ENCODE peak calls at places on chromosome 16, in six cellular contexts. A, S, M, N, Q and X are unnamed samples.

GRCh38 chr16:9176547-9177418 is 85.3 kb downstream of the HAPSTR1 start:
- DNase-seq in A (no peak), S (no peak), M (no peak), N (peak), Q (no peak), X (no peak)

GRCh38 chr16:4684030-4684715 is 9.2 kb upstream of the NUDT16L1 start:
- DNase-seq in A (no peak), S (no peak), M (no peak), N (no peak), Q (no peak), X (no peak)

GRCh38 chr16:56191807-56192643 is 736 bp downstream of the GNAO1 start:
- DNase-seq in A (peak), S (no peak), M (no peak), N (no peak), Q (peak), X (no peak)

GRCh38 chr16:11621539-11621919 is 34.8 kb upstream of the LITAF start:
- DNase-seq in A (no peak), S (no peak), M (no peak), N (no peak), Q (no peak), X (no peak)

GRCh38 chr16:65069766-65070165 is 52.1 kb downstream of the CDH11 start:
- DNase-seq in A (no peak), S (no peak), M (no peak), N (no peak), Q (no peak), X (no peak)

GRCh38 chr16:85195884-85196816 is 83.9 kb upstream of the CIBAR2 start:
- DNase-seq in A (no peak), S (no peak), M (no peak), N (no peak), Q (peak), X (no peak)

GRCh38 chr16:54627616-54628015 is 303.0 kb upstream of the IRX5 start:
- DNase-seq in A (no peak), S (no peak), M (no peak), N (no peak), Q (no peak), X (no peak)

GRCh38 chr16:64351116-64351515 is 770.7 kb downstream of the CDH11 start:
- DNase-seq in A (no peak), S (no peak), M (no peak), N (no peak), Q (no peak), X (no peak)

GRCh38 chr16:56822966-56823739 is 41.9 kb upstream of the SLC12A3 start:
- DNase-seq in A (no peak), S (no peak), M (no peak), N (no peak), Q (no peak), X (no peak)

GRCh38 chr16:27676807-27677206 is 126.9 kb downstream of the KATNIP start:
- DNase-seq in A (no peak), S (no peak), M (no peak), N (no peak), Q (peak), X (no peak)

GRCh38 chr16:89669755-89670154 is 12.1 kb downstream of the SPATA33 start:
- DNase-seq in A (no peak), S (no peak), M (no peak), N (no peak), Q (no peak), X (no peak)

GRCh38 chr16:56576585-56577299 is 11.9 kb downstream of the MT4 start:
- DNase-seq in A (peak), S (peak), M (peak), N (no peak), Q (peak), X (peak)

GRCh38 chr16:69820926-69821541 is 58.9 kb downstream of the WWP2 start:
- DNase-seq in A (no peak), S (no peak), M (no peak), N (no peak), Q (peak), X (no peak)

GRCh38 chr16:10597184-10597583 is 16.8 kb upstream of the EMP2 start:
- DNase-seq in A (no peak), S (no peak), M (no peak), N (no peak), Q (no peak), X (no peak)

GRCh38 chr16:24844101-24845030 is 1.4 kb upstream of the SLC5A11 start:
- DNase-seq in A (no peak), S (no peak), M (no peak), N (peak), Q (no peak), X (peak)

GRCh38 chr16:85448557-85449194 is 164.4 kb upstream of the GSE1 start:
- DNase-seq in A (no peak), S (peak), M (peak), N (no peak), Q (no peak), X (no peak)

GRCh38 chr16:2816751-2817495 is at the start of gene PRSS21:
- DNase-seq in A (peak), S (no peak), M (no peak), N (no peak), Q (no peak), X (no peak)

GRCh38 chr16:51143166-51143565 is 7.9 kb downstream of the SALL1 start:
- DNase-seq in A (no peak), S (no peak), M (no peak), N (no peak), Q (no peak), X (no peak)

GRCh38 chr16:15988268-15989013 is 39.0 kb downstream of the ABCC1 start:
- DNase-seq in A (no peak), S (no peak), M (no peak), N (no peak), Q (peak), X (no peak)

GRCh38 chr16:49939495-49939894 is 83.6 kb upstream of the ZNF423 start:
- DNase-seq in A (no peak), S (no peak), M (no peak), N (no peak), Q (no peak), X (no peak)

GRCh38 chr16:1170076-1170418 is 17.1 kb downstream of the CACNA1H start:
- DNase-seq in A (no peak), S (no peak), M (no peak), N (no peak), Q (no peak), X (no peak)

GRCh38 chr16:47204736-47205499 is 61.2 kb upstream of the NETO2 start:
- DNase-seq in A (no peak), S (no peak), M (no peak), N (no peak), Q (no peak), X (no peak)

GRCh38 chr16:47978491-47979490 is 177.0 kb downstream of the ABCC12 start:
- DNase-seq in A (no peak), S (no peak), M (no peak), N (no peak), Q (no peak), X (no peak)

GRCh38 chr16:262121-262745 is 13.5 kb downstream of the RGS11 start:
- DNase-seq in A (no peak), S (no peak), M (no peak), N (no peak), Q (no peak), X (no peak)

GRCh38 chr16:75340715-75341500 is 89.5 kb upstream of the BCAR1 start:
- DNase-seq in A (no peak), S (no peak), M (no peak), N (no peak), Q (peak), X (peak)

GRCh38 chr16:89764711-89765201 is 43.4 kb downstream of the ZNF276 start:
- DNase-seq in A (no peak), S (peak), M (peak), N (no peak), Q (no peak), X (no peak)

GRCh38 chr16:4944333-4945281 is 7.7 kb upstream of the PPL start:
- DNase-seq in A (peak), S (no peak), M (no peak), N (peak), Q (peak), X (peak)

GRCh38 chr16:84821179-84821578 is 1.4 kb downstream of the CRISPLD2 start:
- DNase-seq in A (no peak), S (no peak), M (no peak), N (no peak), Q (no peak), X (no peak)

GRCh38 chr16:24206926-24207325 is 49.2 kb upstream of the CACNG3 start:
- DNase-seq in A (no peak), S (no peak), M (no peak), N (no peak), Q (no peak), X (no peak)

GRCh38 chr16:3182608-3183444 is 5.2 kb upstream of the OR1F1 start:
- DNase-seq in A (peak), S (no peak), M (no peak), N (no peak), Q (peak), X (peak)

GRCh38 chr16:10335681-10336080 is 50.2 kb upstream of the ATF7IP2 start:
- DNase-seq in A (no peak), S (no peak), M (no peak), N (no peak), Q (no peak), X (no peak)

GRCh38 chr16:84105948-84106740 is 10.6 kb downstream of the MBTPS1 start:
- DNase-seq in A (no peak), S (no peak), M (no peak), N (no peak), Q (peak), X (no peak)

GRCh38 chr16:87720411-87720810 is 45.4 kb downstream of the KLHDC4 start:
- DNase-seq in A (no peak), S (no peak), M (no peak), N (no peak), Q (no peak), X (no peak)

GRCh38 chr16:87724490-87725291 is 41.1 kb downstream of the KLHDC4 start:
- DNase-seq in A (no peak), S (peak), M (no peak), N (no peak), Q (no peak), X (no peak)

GRCh38 chr16:87722590-87723223 is 43.1 kb downstream of the KLHDC4 start:
- DNase-seq in A (no peak), S (no peak), M (no peak), N (no peak), Q (no peak), X (no peak)

GRCh38 chr16:87723224-87723619 is 42.6 kb downstream of the KLHDC4 start:
- DNase-seq in A (no peak), S (no peak), M (no peak), N (peak), Q (peak), X (no peak)

GRCh38 chr16:87721622-87722565 is 43.9 kb downstream of the KLHDC4 start:
- DNase-seq in A (no peak), S (no peak), M (no peak), N (no peak), Q (no peak), X (no peak)
- TF ChIP-seq CTCF in A (no peak), S (no peak), M (no peak), N (no peak), Q (no peak), X (no peak)

GRCh38 chr16:30585400-30586191 is at the start of gene ZNF785:
- DNase-seq in A (peak), S (peak), M (peak), N (peak), Q (peak), X (peak)
- TF ChIP-seq CTCF in A (peak), S (no peak), M (no peak), N (peak), Q (no peak), X (peak)

DNA sequence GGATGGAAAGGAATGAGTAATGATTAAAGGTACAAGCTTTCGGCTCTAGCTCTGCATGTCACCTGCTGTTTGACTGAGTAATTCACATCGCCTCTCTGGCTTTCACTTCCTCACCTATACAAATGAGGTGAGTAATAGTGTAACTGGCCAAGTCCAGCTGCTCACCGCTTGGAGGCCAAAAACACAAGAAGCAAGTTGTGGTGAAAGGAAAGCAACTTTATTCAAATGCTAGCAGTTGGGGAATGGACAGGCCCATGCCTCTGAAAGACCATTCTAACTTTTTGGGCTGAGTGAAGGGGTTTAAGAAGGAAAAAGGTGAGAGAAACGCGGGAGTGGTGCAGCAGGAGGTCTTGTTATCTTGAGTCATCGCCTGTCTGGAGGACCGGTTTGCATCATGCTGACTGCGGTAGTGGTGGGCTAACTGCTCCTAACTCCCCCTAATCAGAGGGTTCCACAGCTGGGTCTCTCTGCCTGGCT is 45.7 kb upstream of the CSNK2A2 start:
- DNase-seq in A (no peak), S (no peak), M (no peak), N (no peak), Q (no peak), X (peak)
- TF ChIP-seq CTCF in A (no peak), S (no peak), M (no peak), N (no peak), Q (no peak), X (peak)

GRCh38 chr16:62077998-62078397 is 41.8 kb upstream of the CDH8 start:
- DNase-seq in A (peak), S (no peak), M (no peak), N (no peak), Q (no peak), X (no peak)
- TF ChIP-seq CTCF in A (peak), S (no peak), M (no peak), N (no peak), Q (peak), X (no peak)

GRCh38 chr16:67936876-67937605 is 391 bp upstream of the PSMB10 start:
- DNase-seq in A (no peak), S (peak), M (no peak), N (no peak), Q (no peak), X (no peak)

GRCh38 chr16:67934306-67935095 is 2.1 kb downstream of the PSMB10 start:
- DNase-seq in A (no peak), S (no peak), M (no peak), N (no peak), Q (peak), X (no peak)

GRCh38 chr16:67935402-67936123 is 1.1 kb downstream of the PSMB10 start:
- DNase-seq in A (peak), S (peak), M (peak), N (peak), Q (peak), X (peak)

GRCh38 chr16:67935096-67935401 is 1.6 kb downstream of the PSMB10 start:
- DNase-seq in A (no peak), S (no peak), M (no peak), N (no peak), Q (no peak), X (no peak)

DNA sequence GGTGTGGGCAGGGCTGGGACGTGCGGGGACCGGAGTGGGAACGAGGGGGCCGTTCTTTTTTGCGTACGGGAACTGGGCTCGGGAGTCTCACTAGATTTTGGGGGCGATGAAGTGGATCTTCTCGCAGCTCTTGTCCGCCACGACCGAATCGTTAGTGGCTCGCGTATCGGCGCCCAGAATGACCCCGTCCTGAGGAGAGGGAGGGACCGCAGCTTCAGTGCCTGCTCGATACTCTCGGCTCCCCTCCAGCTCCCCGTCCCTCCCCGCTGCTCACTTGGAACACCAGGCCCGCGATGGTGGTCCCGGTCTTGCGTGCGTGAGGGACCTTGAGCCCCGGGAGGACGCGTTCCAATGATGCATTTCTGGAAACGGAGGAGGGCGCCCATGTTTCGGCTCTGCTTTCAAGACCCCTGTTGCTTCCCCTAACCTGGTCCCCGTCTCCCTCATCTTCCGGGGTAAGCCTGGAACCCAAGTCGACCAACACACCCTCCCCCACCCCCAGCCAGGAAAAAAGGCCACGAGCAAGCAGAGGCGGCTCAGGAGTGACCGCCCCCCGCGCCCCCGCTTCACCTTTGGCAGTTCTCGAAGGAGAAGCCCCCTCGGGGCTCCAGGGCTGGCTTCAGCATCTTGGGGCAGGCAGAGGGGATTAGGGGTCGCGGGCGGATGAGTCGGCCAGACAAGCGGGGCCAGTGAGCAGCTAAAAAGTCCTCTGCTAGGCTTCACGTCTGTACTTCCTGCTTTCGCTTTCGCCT is at the start of gene PSMB10:
- DNase-seq in A (peak), S (peak), M (peak), N (no peak), Q (peak), X (peak)
- TF ChIP-seq CTCF in A (no peak), S (no peak), M (no peak), N (no peak), Q (no peak), X (no peak)